ENCODE peak calls at places on chromosomes 7 and 10, in eight cellular contexts. I is cardiac muscle cell; T is H54; J is amniotic stem cell; Y is NCI-H1417; G is stimulated activated naive CD4-positive, alpha-beta T cell treated with Interleukin-2 at 50 U/mL for 16 hours; Q is T-helper 9 cell; L is frontal cortex. B is an unnamed sample.

GRCh38 chr10:125977206-125977605 is 80.8 kb downstream of the FANK1 start:
- DNase-seq in G (no peak), T (no peak), J (no peak), Y (no peak), Q (no peak), I (no peak), L (no peak), B (peak)

GRCh38 chr10:122407375-122408125 is 33.0 kb downstream of the PLEKHA1 start:
- DNase-seq in T (no peak), Q (no peak), Y (no peak), I (peak), G (no peak), L (no peak), J (no peak), B (no peak)

GRCh38 chr10:79402625-79402946 is 42.8 kb downstream of the ZCCHC24 start:
- DNase-seq in L (no peak), T (no peak), J (no peak), I (no peak), Q (no peak), G (no peak), Y (no peak), B (no peak)

GRCh38 chr7:37920619-37921339 is at the start of gene EPDR1:
- DNase-seq in Y (peak), G (no peak), J (no peak), Q (no peak), I (peak), T (peak), L (peak), B (no peak)

GRCh38 chr7:100802951-100803350 is 24.4 kb downstream of the EPHB4 start:
- DNase-seq in J (no peak), I (no peak), G (no peak), Y (no peak), Q (no peak), L (no peak), T (no peak), B (no peak)

GRCh38 chr7:877312-878232 is 1.2 kb downstream of the GET4 start:
- DNase-seq in Q (no peak), G (no peak), I (no peak), T (no peak), J (no peak), L (no peak), Y (peak), B (peak)

GRCh38 chr7:107995184-107996071 is 7.5 kb downstream of the LAMB1 start:
- DNase-seq in J (no peak), T (peak), Y (peak), I (peak), G (no peak), L (no peak), Q (no peak), B (no peak)

GRCh38 chr7:111744501-111745155 is 182.3 kb upstream of the IMMP2L start:
- DNase-seq in Q (no peak), Y (no peak), I (peak), J (no peak), T (no peak), G (no peak), L (no peak), B (no peak)

GRCh38 chr10:33876547-33877400 is 542.3 kb upstream of the NRP1 start:
- DNase-seq in G (no peak), I (peak), J (no peak), T (no peak), Y (no peak), Q (no peak), L (no peak), B (peak)

GRCh38 chr7:131933890-131934289 is 377.5 kb upstream of the PODXL start:
- DNase-seq in L (no peak), J (no peak), G (no peak), Q (no peak), T (no peak), I (no peak), Y (no peak), B (no peak)

GRCh38 chr10:119029613-119030420 is at the start of gene NANOS1:
- DNase-seq in J (no peak), L (no peak), G (peak), I (no peak), Y (peak), T (peak), Q (no peak), B (no peak)

GRCh38 chr10:13698217-13698616 is 111.5 kb downstream of the PRPF18 start:
- DNase-seq in I (peak), Y (no peak), T (no peak), G (no peak), J (no peak), L (no peak), Q (no peak), B (no peak)

GRCh38 chr10:24891823-24892222 is 60.6 kb downstream of the PRTFDC1 start:
- DNase-seq in J (no peak), G (no peak), T (no peak), Q (no peak), Y (no peak), I (peak), L (no peak), B (no peak)

GRCh38 chr10:92699518-92700272 is 9.9 kb downstream of the HHEX start:
- DNase-seq in L (no peak), T (peak), J (no peak), Y (no peak), I (peak), G (no peak), Q (no peak), B (no peak)

GRCh38 chr10:97117372-97117771 is 68.4 kb downstream of the SLIT1 start:
- DNase-seq in L (no peak), J (no peak), I (peak), G (no peak), Q (no peak), T (no peak), Y (no peak), B (no peak)

GRCh38 chr10:115956225-115957009 is 316.6 kb downstream of the GFRA1 start:
- DNase-seq in L (no peak), G (no peak), I (no peak), Q (no peak), Y (no peak), J (no peak), T (no peak), B (no peak)

GRCh38 chr7:117446220-117446815 is 19.0 kb upstream of the ASZ1 start:
- DNase-seq in I (no peak), J (no peak), T (no peak), G (no peak), Y (no peak), Q (no peak), L (no peak), B (no peak)

GRCh38 chr10:69348824-69349541 is 67.7 kb downstream of the TACR2 start:
- DNase-seq in T (peak), L (no peak), J (peak), Y (peak), Q (no peak), G (no peak), I (peak), B (peak)

GRCh38 chr10:23171232-23171876 is 20.8 kb upstream of the PTF1A start:
- DNase-seq in Y (no peak), Q (no peak), G (no peak), I (peak), J (no peak), T (no peak), L (no peak), B (no peak)

GRCh38 chr7:108335264-108335918 is 120.8 kb downstream of the NRCAM start:
- DNase-seq in L (no peak), T (no peak), J (no peak), G (no peak), Q (no peak), Y (peak), I (peak), B (no peak)

GRCh38 chr10:86287966-86288579 is 78.5 kb downstream of the GRID1 start:
- DNase-seq in J (no peak), G (no peak), I (no peak), Q (no peak), L (no peak), Y (peak), T (no peak), B (no peak)

GRCh38 chr10:102604379-102604960 is 39.8 kb upstream of the TRIM8 start:
- DNase-seq in Q (no peak), J (peak), T (peak), Y (no peak), L (no peak), G (no peak), I (peak), B (no peak)

GRCh38 chr7:47586925-47587324 is 5.0 kb upstream of the TNS3 start:
- DNase-seq in I (no peak), Y (peak), L (no peak), T (no peak), Q (no peak), J (no peak), G (no peak), B (no peak)

GRCh38 chr7:46511442-46512215 is 590.6 kb upstream of the IGFBP3 start:
- DNase-seq in G (no peak), I (no peak), Y (no peak), T (no peak), J (no peak), Q (no peak), L (no peak), B (no peak)

GRCh38 chr10:95660283-95660682 is 3.8 kb upstream of the ALDH18A1 start:
- DNase-seq in L (no peak), Y (no peak), T (peak), J (no peak), G (no peak), Q (no peak), I (peak), B (no peak)